ENCODE peak calls at places on chromosomes 13 and 19, in ten cellular contexts. A is coronary artery; F is AG08396; O is NCI-H2081; K is stimulated activated CD8-positive, alpha-beta memory T cell treated with anti-CD3 and anti-CD28 coated beads, Interleukin-4, amount 100 ng/mL, for 1 hour; S is PC-3; P is GM04504; V is neural crest cell; W is posterior cingulate gyrus; D is aorta. Q is an unnamed sample.

GRCh38 chr13:31310781-31311180 is 111.0 kb downstream of the B3GLCT start:
- DNase-seq in A (no peak), F (no peak), O (peak; percentile 32), K (no peak), S (no peak), P (no peak), V (no peak), W (no peak), D (no peak), Q (peak; percentile 33)

GRCh38 chr13:51763486-51763885 is 40.5 kb downstream of the DHRS12 start:
- DNase-seq in A (no peak), F (no peak), O (no peak), K (no peak), S (no peak), P (no peak), V (no peak), W (no peak), D (no peak), Q (no peak)

GRCh38 chr19:11821474-11821873 is 7.4 kb downstream of the ZNF440 start:
- DNase-seq in A (no peak), F (no peak), O (no peak), K (no peak), S (peak; percentile 14), P (peak; percentile 22), V (no peak), W (no peak), D (no peak), Q (peak; percentile 73)

GRCh38 chr13:29886446-29886845 is 36.0 kb upstream of the UBL3 start:
- DNase-seq in A (no peak), F (no peak), O (no peak), K (peak; percentile 15), S (no peak), P (no peak), V (no peak), W (no peak), D (no peak), Q (no peak)

GRCh38 chr19:35055715-35056179 is 14.2 kb downstream of the HPN start:
- DNase-seq in A (no peak), F (no peak), O (no peak), K (no peak), S (peak; percentile 39), P (no peak), V (no peak), W (no peak), D (no peak), Q (no peak)

GRCh38 chr13:113410472-113411201 is 42.7 kb downstream of the ADPRHL1 start:
- DNase-seq in A (peak; percentile 82), F (peak; percentile 90), O (no peak), K (no peak), S (peak; percentile 89), P (peak; percentile 68), V (no peak), W (no peak), D (peak; percentile 79), Q (peak; percentile 91)

GRCh38 chr13:99086869-99087129 is 108.9 kb upstream of the DOCK9 start:
- DNase-seq in A (no peak), F (no peak), O (no peak), K (peak; percentile 11), S (no peak), P (no peak), V (peak; percentile 22), W (peak; percentile 18), D (peak; percentile 60), Q (no peak)

GRCh38 chr19:5891938-5892771 is 11.4 kb downstream of the NDUFA11 start:
- DNase-seq in A (no peak), F (peak; percentile 76), O (no peak), K (no peak), S (peak; percentile 60), P (no peak), V (peak; percentile 63), W (peak; percentile 30), D (no peak), Q (peak; percentile 31)

GRCh38 chr13:109707044-109707794 is 79.2 kb downstream of the IRS2 start:
- DNase-seq in A (no peak), F (no peak), O (no peak), K (no peak), S (no peak), P (no peak), V (no peak), W (no peak), D (no peak), Q (no peak)

GRCh38 chr13:99985243-99985874 is 3.8 kb downstream of the ZIC2 start:
- DNase-seq in A (no peak), F (no peak), O (peak; percentile 66), K (no peak), S (no peak), P (no peak), V (no peak), W (no peak), D (no peak), Q (no peak)

GRCh38 chr13:40271931-40272775 is 394.3 kb downstream of the FOXO1 start:
- DNase-seq in A (peak; percentile 91), F (peak; percentile 50), O (no peak), K (peak; percentile 9), S (peak; percentile 71), P (peak; percentile 65), V (no peak), W (peak; percentile 51), D (peak; percentile 86), Q (peak; percentile 35)

GRCh38 chr19:27674701-27675100 is 1538.2 kb downstream of the UQCRFS1 start:
- DNase-seq in A (peak; percentile 11), F (no peak), O (no peak), K (no peak), S (no peak), P (no peak), V (no peak), W (no peak), D (no peak), Q (no peak)

GRCh38 chr19:49200238-49200862 is 42.8 kb downstream of the TRPM4 start:
- DNase-seq in A (no peak), F (peak; percentile 60), O (no peak), K (no peak), S (peak; percentile 40), P (no peak), V (no peak), W (no peak), D (no peak), Q (no peak)

GRCh38 chr19:40717880-40718773 is 1.2 kb downstream of the ITPKC start:
- DNase-seq in A (no peak), F (no peak), O (no peak), K (no peak), S (peak; percentile 26), P (no peak), V (no peak), W (no peak), D (peak; percentile 64), Q (peak; percentile 56)

GRCh38 chr13:74115138-74115537 is 19.1 kb downstream of the KLF12 start:
- DNase-seq in A (no peak), F (peak; percentile 26), O (no peak), K (no peak), S (peak; percentile 52), P (no peak), V (no peak), W (no peak), D (no peak), Q (peak; percentile 46)

GRCh38 chr13:20182231-20182846 is 10.4 kb downstream of the GJB2 start:
- DNase-seq in A (peak; percentile 65), F (peak; percentile 85), O (peak; percentile 50), K (peak; percentile 40), S (peak; percentile 86), P (peak; percentile 42), V (peak; percentile 37), W (peak; percentile 51), D (no peak), Q (peak; percentile 50)

GRCh38 chr13:55199132-55199531 is 1941.6 kb upstream of the PRR20A start:
- DNase-seq in A (no peak), F (no peak), O (no peak), K (no peak), S (peak; percentile 4), P (no peak), V (no peak), W (no peak), D (no peak), Q (no peak)

GRCh38 chr19:51904331-51905165 is at the start of gene ZNF649:
- DNase-seq in A (peak; percentile 81), F (peak; percentile 89), O (peak; percentile 45), K (peak; percentile 67), S (peak; percentile 92), P (no peak), V (peak; percentile 78), W (peak; percentile 76), D (peak; percentile 88), Q (peak; percentile 95)

GRCh38 chr19:17469371-17470203 is 737 bp upstream of the SLC27A1 start:
- DNase-seq in A (peak; percentile 100), F (peak; percentile 89), O (peak; percentile 92), K (peak; percentile 85), S (peak; percentile 97), P (peak; percentile 87), V (peak; percentile 81), W (peak; percentile 81), D (peak; percentile 98), Q (peak; percentile 98)

GRCh38 chr19:3618144-3618810 is 8.3 kb downstream of the CACTIN start:
- DNase-seq in A (no peak), F (peak; percentile 95), O (no peak), K (peak; percentile 29), S (peak; percentile 29), P (no peak), V (peak; percentile 48), W (peak; percentile 63), D (peak; percentile 86), Q (peak; percentile 80)

GRCh38 chr13:46687810-46688209 is 109.2 kb downstream of the ESD start:
- DNase-seq in A (no peak), F (peak; percentile 18), O (peak; percentile 36), K (no peak), S (peak; percentile 22), P (no peak), V (no peak), W (no peak), D (no peak), Q (no peak)

GRCh38 chr13:76723551-76724232 is 162.5 kb downstream of the KCTD12 start:
- DNase-seq in A (no peak), F (peak; percentile 71), O (no peak), K (no peak), S (peak; percentile 10), P (peak; percentile 85), V (no peak), W (no peak), D (peak; percentile 61), Q (peak; percentile 92)

GRCh38 chr19:43648633-43649032 is 9.0 kb upstream of the CADM4 start:
- DNase-seq in A (no peak), F (no peak), O (no peak), K (no peak), S (no peak), P (no peak), V (no peak), W (no peak), D (no peak), Q (no peak)